ENCODE peak calls at places on chromosome 3, in six cellular contexts. One of them, this sample, is unnamed.

GRCh38 chr3:43865376-43865775 is 174.6 kb downstream of the ABHD5 start:
- DNase-seq in neuronal stem cell: no peak
- DNase-seq in H9: peak
- DNase-seq in IMR-90: no peak
- DNase-seq in mesenchymal stem cell: no peak
- DNase-seq in H1: no peak
- DNase-seq in this sample: no peak

GRCh38 chr3:171306631-171307030 is 153.6 kb downstream of the TNIK start:
- DNase-seq in mesenchymal stem cell: peak
- DNase-seq in H1: no peak
- DNase-seq in H9: no peak
- DNase-seq in IMR-90: peak
- DNase-seq in neuronal stem cell: no peak
- DNase-seq in this sample: no peak

GRCh38 chr3:188974856-188975611 is 196.7 kb upstream of the TPRG1 start:
- DNase-seq in H9: no peak
- DNase-seq in IMR-90: peak
- DNase-seq in H1: no peak
- DNase-seq in neuronal stem cell: no peak
- DNase-seq in mesenchymal stem cell: no peak
- DNase-seq in this sample: no peak

GRCh38 chr3:22713936-22714335 is 489.2 kb upstream of the UBE2E2 start:
- DNase-seq in mesenchymal stem cell: peak
- DNase-seq in IMR-90: peak
- DNase-seq in H1: no peak
- DNase-seq in neuronal stem cell: no peak
- DNase-seq in H9: no peak
- DNase-seq in this sample: peak

GRCh38 chr3:188839187-188839695 is 332.5 kb upstream of the TPRG1 start:
- DNase-seq in H9: no peak
- DNase-seq in IMR-90: no peak
- DNase-seq in mesenchymal stem cell: peak
- DNase-seq in neuronal stem cell: no peak
- DNase-seq in H1: no peak
- DNase-seq in this sample: no peak

GRCh38 chr3:59908280-59908679 is 858.5 kb upstream of the CFAP20DC start:
- DNase-seq in neuronal stem cell: peak
- DNase-seq in IMR-90: no peak
- DNase-seq in mesenchymal stem cell: no peak
- DNase-seq in H9: no peak
- DNase-seq in H1: no peak
- DNase-seq in this sample: no peak

GRCh38 chr3:154421067-154421466 is 8.9 kb downstream of the GPR149 start:
- DNase-seq in IMR-90: no peak
- DNase-seq in mesenchymal stem cell: peak
- DNase-seq in neuronal stem cell: peak
- DNase-seq in H9: peak
- DNase-seq in H1: no peak
- DNase-seq in this sample: peak

GRCh38 chr3:135621184-135621931 is 344.2 kb upstream of the PPP2R3A start:
- DNase-seq in neuronal stem cell: no peak
- DNase-seq in IMR-90: no peak
- DNase-seq in H1: no peak
- DNase-seq in mesenchymal stem cell: no peak
- DNase-seq in H9: peak
- DNase-seq in this sample: no peak

GRCh38 chr3:51955893-51956770 is 951 bp downstream of the GPR62 start:
- DNase-seq in H9: peak
- DNase-seq in mesenchymal stem cell: peak
- DNase-seq in H1: no peak
- DNase-seq in IMR-90: no peak
- DNase-seq in neuronal stem cell: no peak
- DNase-seq in this sample: peak

GRCh38 chr3:126130981-126131750 is 47.2 kb upstream of the SLC41A3 start:
- DNase-seq in neuronal stem cell: no peak
- DNase-seq in mesenchymal stem cell: no peak
- DNase-seq in IMR-90: no peak
- DNase-seq in H1: no peak
- DNase-seq in H9: peak
- DNase-seq in this sample: no peak

DNA sequence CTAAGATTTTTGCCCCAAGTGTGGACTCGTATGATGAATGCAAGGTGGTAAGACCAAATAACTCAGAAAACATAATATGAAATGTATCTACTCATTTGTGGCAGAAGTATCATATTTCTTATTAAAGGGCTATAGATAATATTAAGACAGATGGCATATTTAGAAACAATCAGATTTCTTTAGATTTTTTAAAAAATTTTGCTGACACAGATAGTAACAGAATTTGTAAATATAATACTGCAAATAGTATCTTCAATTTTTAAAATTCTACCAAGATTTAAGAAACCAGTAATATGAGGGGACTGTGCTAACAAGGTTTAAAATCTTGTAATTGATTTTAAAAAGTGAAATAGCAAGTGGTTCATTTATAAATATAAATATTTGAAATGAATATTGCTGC is 1064.1 kb downstream of the DIPK2A start:
- DNase-seq in mesenchymal stem cell: no peak
- DNase-seq in H1: no peak
- DNase-seq in H9: no peak
- DNase-seq in neuronal stem cell: no peak
- DNase-seq in IMR-90: no peak
- DNase-seq in this sample: no peak
- H4K91ac ChIP-seq in mesenchymal stem cell: no peak
- H4K91ac ChIP-seq in H1: no peak
- H4K91ac ChIP-seq in H9: no peak
- H4K91ac ChIP-seq in neuronal stem cell: no peak
- H4K91ac ChIP-seq in IMR-90: no peak
- H4K91ac ChIP-seq in this sample: no peak

GRCh38 chr3:117219296-117219695 is 509.7 kb downstream of the TUSC7 start:
- DNase-seq in neuronal stem cell: no peak
- DNase-seq in H1: no peak
- DNase-seq in mesenchymal stem cell: no peak
- DNase-seq in IMR-90: peak
- DNase-seq in H9: no peak
- DNase-seq in this sample: no peak

GRCh38 chr3:117217355-117217754 is 507.8 kb downstream of the TUSC7 start:
- DNase-seq in mesenchymal stem cell: no peak
- DNase-seq in H1: no peak
- DNase-seq in neuronal stem cell: no peak
- DNase-seq in IMR-90: peak
- DNase-seq in H9: no peak
- DNase-seq in this sample: no peak

GRCh38 chr3:117218709-117219108 is 509.1 kb downstream of the TUSC7 start:
- DNase-seq in mesenchymal stem cell: no peak
- DNase-seq in H1: no peak
- DNase-seq in IMR-90: no peak
- DNase-seq in H9: no peak
- DNase-seq in neuronal stem cell: no peak
- DNase-seq in this sample: no peak

DNA sequence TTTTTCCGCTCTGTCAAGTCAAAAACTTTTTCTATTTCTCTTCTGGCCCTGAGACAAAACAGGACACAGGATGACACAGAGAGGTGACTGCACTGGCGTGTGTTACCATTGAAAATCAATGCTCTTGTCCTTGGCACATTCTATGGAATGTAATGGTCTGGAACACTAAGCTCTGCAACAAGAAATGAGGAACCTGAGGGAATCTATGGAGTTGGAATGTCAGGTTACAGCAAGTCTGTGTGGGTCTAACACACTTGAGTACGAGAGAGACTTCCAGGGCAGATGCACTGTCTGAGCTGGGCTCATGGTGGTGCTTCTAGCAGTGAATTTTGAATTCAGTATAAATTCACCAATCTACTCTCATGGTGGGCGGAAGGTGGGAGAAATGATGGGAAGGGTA is 508.3 kb downstream of the TUSC7 start:
- DNase-seq in H9: no peak
- DNase-seq in neuronal stem cell: no peak
- DNase-seq in mesenchymal stem cell: no peak
- DNase-seq in H1: no peak
- DNase-seq in IMR-90: no peak
- DNase-seq in this sample: no peak
- H3K14ac ChIP-seq in H9: no peak
- H3K14ac ChIP-seq in neuronal stem cell: no peak
- H3K14ac ChIP-seq in mesenchymal stem cell: no peak
- H3K14ac ChIP-seq in H1: no peak
- H3K14ac ChIP-seq in IMR-90: no peak
- H3K14ac ChIP-seq in this sample: no peak

DNA sequence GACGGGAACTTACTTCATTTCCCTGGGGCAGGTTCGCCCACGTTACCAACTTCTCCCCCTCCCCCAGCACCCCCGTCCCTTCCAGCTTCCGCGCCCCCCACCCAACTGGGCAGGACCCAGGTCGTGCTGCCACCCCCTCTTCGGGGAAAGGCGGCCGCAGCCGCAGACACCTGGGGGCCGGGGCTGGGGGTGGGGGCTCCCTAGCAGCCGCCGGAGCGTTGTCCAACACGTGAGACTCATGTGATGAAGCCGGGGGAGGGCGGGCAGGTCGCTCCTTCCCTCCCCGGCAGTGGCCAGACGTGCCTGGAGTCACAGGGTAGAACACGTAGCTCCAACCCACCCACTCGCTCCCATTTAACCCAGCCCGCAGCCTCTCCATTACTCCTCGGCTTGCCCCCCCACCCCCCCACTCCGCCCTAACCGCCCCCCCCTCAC is 254 bp upstream of the BHLHE40 start:
- DNase-seq in mesenchymal stem cell: peak
- DNase-seq in H9: peak
- DNase-seq in IMR-90: peak
- DNase-seq in H1: peak
- DNase-seq in neuronal stem cell: no peak
- DNase-seq in this sample: peak
- H3K18ac ChIP-seq in mesenchymal stem cell: no peak
- H3K18ac ChIP-seq in H9: no peak
- H3K18ac ChIP-seq in IMR-90: no peak
- H3K18ac ChIP-seq in H1: peak
- H3K18ac ChIP-seq in neuronal stem cell: no peak
- H3K18ac ChIP-seq in this sample: peak

GRCh38 chr3:63779227-63779626 is 39.9 kb upstream of the C3orf49 start:
- DNase-seq in H9: no peak
- DNase-seq in IMR-90: no peak
- DNase-seq in H1: no peak
- DNase-seq in neuronal stem cell: no peak
- DNase-seq in mesenchymal stem cell: no peak
- DNase-seq in this sample: no peak
- H4K91ac ChIP-seq in H9: no peak
- H4K91ac ChIP-seq in IMR-90: no peak
- H4K91ac ChIP-seq in H1: no peak
- H4K91ac ChIP-seq in neuronal stem cell: no peak
- H4K91ac ChIP-seq in mesenchymal stem cell: no peak
- H4K91ac ChIP-seq in this sample: no peak

GRCh38 chr3:194235160-194235559 is 99.2 kb downstream of the HES1 start:
- DNase-seq in H9: no peak
- DNase-seq in H1: no peak
- DNase-seq in IMR-90: no peak
- DNase-seq in mesenchymal stem cell: no peak
- DNase-seq in neuronal stem cell: no peak
- DNase-seq in this sample: no peak

GRCh38 chr3:194233150-194233549 is 97.2 kb downstream of the HES1 start:
- DNase-seq in IMR-90: no peak
- DNase-seq in mesenchymal stem cell: no peak
- DNase-seq in H9: no peak
- DNase-seq in neuronal stem cell: no peak
- DNase-seq in H1: no peak
- DNase-seq in this sample: no peak

GRCh38 chr3:194237110-194237509 is 101.2 kb downstream of the HES1 start:
- DNase-seq in H1: no peak
- DNase-seq in H9: no peak
- DNase-seq in neuronal stem cell: no peak
- DNase-seq in IMR-90: no peak
- DNase-seq in mesenchymal stem cell: peak
- DNase-seq in this sample: peak

GRCh38 chr3:194231840-194232832 is 96.2 kb downstream of the HES1 start:
- DNase-seq in mesenchymal stem cell: no peak
- DNase-seq in H1: no peak
- DNase-seq in IMR-90: no peak
- DNase-seq in neuronal stem cell: no peak
- DNase-seq in H9: peak
- DNase-seq in this sample: peak
- H3K14ac ChIP-seq in mesenchymal stem cell: no peak
- H3K14ac ChIP-seq in H1: no peak
- H3K14ac ChIP-seq in IMR-90: no peak
- H3K14ac ChIP-seq in neuronal stem cell: no peak
- H3K14ac ChIP-seq in H9: no peak
- H3K14ac ChIP-seq in this sample: peak

DNA sequence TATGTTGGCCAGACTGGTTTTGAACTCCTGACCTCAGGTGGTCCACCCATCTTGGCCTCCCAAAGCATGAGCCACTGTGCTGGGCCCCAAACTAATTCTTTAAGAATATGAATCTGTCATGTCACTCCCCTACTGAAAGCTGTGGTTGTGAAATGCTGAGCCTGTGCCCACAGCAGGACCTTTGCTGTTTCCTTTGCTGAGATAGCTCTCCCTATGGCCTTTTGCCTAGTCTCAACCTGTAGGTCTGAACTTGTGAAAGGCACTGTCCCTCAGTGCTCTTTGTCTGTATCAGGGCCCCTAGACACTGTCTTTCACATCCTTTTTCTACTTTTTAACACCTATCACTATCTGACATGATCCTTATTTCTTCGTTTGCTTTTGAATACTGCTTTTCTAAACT is 62.7 kb upstream of the CCR4 start:
- DNase-seq in H9: no peak
- DNase-seq in IMR-90: no peak
- DNase-seq in mesenchymal stem cell: no peak
- DNase-seq in neuronal stem cell: no peak
- DNase-seq in H1: no peak
- DNase-seq in this sample: no peak
- H3K18ac ChIP-seq in H9: no peak
- H3K18ac ChIP-seq in IMR-90: no peak
- H3K18ac ChIP-seq in mesenchymal stem cell: no peak
- H3K18ac ChIP-seq in neuronal stem cell: no peak
- H3K18ac ChIP-seq in H1: no peak
- H3K18ac ChIP-seq in this sample: no peak

GRCh38 chr3:101521251-101521701 is 8.3 kb upstream of the SENP7 start:
- DNase-seq in IMR-90: no peak
- DNase-seq in neuronal stem cell: no peak
- DNase-seq in H1: no peak
- DNase-seq in H9: no peak
- DNase-seq in mesenchymal stem cell: no peak
- DNase-seq in this sample: no peak

GRCh38 chr3:101518421-101518871 is 5.4 kb upstream of the SENP7 start:
- DNase-seq in mesenchymal stem cell: no peak
- DNase-seq in neuronal stem cell: no peak
- DNase-seq in H9: no peak
- DNase-seq in H1: no peak
- DNase-seq in IMR-90: peak
- DNase-seq in this sample: no peak

DNA sequence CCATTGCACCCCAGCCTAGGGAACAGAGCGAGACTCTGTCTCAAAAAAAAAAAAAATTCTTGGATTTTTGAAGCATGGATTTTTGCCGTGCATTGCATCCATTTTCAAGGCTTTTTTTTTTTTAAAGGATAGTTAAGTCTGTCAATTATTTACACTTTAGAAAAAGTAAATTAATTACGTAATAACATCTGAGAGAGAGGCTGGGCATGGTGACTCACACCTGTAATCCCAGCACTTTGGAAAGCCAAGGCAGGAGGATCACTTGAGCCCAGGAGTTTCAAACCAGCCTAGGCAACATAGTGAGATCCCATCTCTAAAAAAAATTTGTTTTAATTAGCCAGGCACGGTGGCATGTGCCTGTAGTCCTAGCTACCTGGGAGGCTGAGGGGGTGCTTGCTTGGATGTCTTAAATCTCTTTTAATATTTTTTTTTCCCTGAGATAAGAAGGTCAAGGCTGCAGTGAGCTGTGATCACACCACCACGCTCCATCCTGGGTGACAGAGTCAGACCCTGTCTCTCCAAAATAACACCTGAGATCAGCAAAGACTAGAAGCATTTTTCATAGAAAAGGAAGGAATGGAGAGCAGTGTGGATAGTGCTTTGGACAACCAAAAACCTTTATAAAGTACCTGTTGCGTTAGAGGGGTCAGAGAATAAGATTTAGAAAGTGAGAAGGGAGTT is 6.8 kb upstream of the SENP7 start:
- DNase-seq in IMR-90: no peak
- DNase-seq in H1: no peak
- DNase-seq in neuronal stem cell: no peak
- DNase-seq in H9: no peak
- DNase-seq in mesenchymal stem cell: no peak
- DNase-seq in this sample: no peak
- H4K91ac ChIP-seq in IMR-90: no peak
- H4K91ac ChIP-seq in H1: no peak
- H4K91ac ChIP-seq in neuronal stem cell: no peak
- H4K91ac ChIP-seq in H9: no peak
- H4K91ac ChIP-seq in mesenchymal stem cell: no peak
- H4K91ac ChIP-seq in this sample: no peak